ENCODE peak calls at places on chromosomes 5 and 9, in seven cellular contexts. Y, B, R, X, H, G and V are unnamed samples.
A peak's percentile ranks its signal among the peaks of the same experiment; 100 is the strongest.

GRCh38 chr9:107215381-107215780 is 67.7 kb upstream of the RAD23B start:
- DNase-seq in Y (no peak), B (peak; percentile 51), R (no peak), X (no peak), H (no peak), G (no peak), V (no peak)

GRCh38 chr5:125856949-125857348 is 566.3 kb upstream of the GRAMD2B start:
- DNase-seq in Y (no peak), B (no peak), R (no peak), X (no peak), H (no peak), G (no peak), V (no peak)

GRCh38 chr5:64594601-64595518 is 89.0 kb downstream of the RGS7BP start:
- DNase-seq in Y (no peak), B (no peak), R (no peak), X (no peak), H (no peak), G (no peak), V (no peak)

GRCh38 chr9:124784503-124784902 is 7.6 kb downstream of the OLFML2A start:
- DNase-seq in Y (no peak), B (no peak), R (no peak), X (no peak), H (no peak), G (no peak), V (no peak)

GRCh38 chr9:3963266-3964019 is 336.4 kb downstream of the GLIS3 start:
- DNase-seq in Y (no peak), B (no peak), R (no peak), X (no peak), H (no peak), G (no peak), V (no peak)

GRCh38 chr9:6590329-6590728 is 55.2 kb downstream of the GLDC start:
- DNase-seq in Y (no peak), B (no peak), R (no peak), X (no peak), H (no peak), G (no peak), V (no peak)

GRCh38 chr9:89218040-89218928 is 39.7 kb upstream of the SHC3 start:
- DNase-seq in Y (peak; percentile 82), B (no peak), R (no peak), X (no peak), H (no peak), G (no peak), V (no peak)

GRCh38 chr5:41641621-41642020 is 131.2 kb upstream of the PLCXD3 start:
- DNase-seq in Y (no peak), B (no peak), R (no peak), X (no peak), H (no peak), G (no peak), V (no peak)

GRCh38 chr9:81108821-81109220 is 580.5 kb downstream of the TLE1 start:
- DNase-seq in Y (no peak), B (no peak), R (no peak), X (no peak), H (no peak), G (no peak), V (no peak)

GRCh38 chr9:125985142-125985997 is 238.2 kb downstream of the PBX3 start:
- DNase-seq in Y (no peak), B (no peak), R (no peak), X (peak; percentile 8), H (no peak), G (no peak), V (no peak)

GRCh38 chr9:136926154-136926704 is 18.3 kb downstream of the FBXW5 start:
- DNase-seq in Y (no peak), B (no peak), R (no peak), X (no peak), H (no peak), G (no peak), V (no peak)

GRCh38 chr9:113456235-113456634 is 7.3 kb upstream of the RGS3 start:
- DNase-seq in Y (no peak), B (no peak), R (no peak), X (no peak), H (peak; percentile 41), G (no peak), V (no peak)

GRCh38 chr9:91421987-91422765 is 1.5 kb downstream of the NFIL3 start:
- DNase-seq in Y (peak; percentile 29), B (no peak), R (no peak), X (no peak), H (peak; percentile 40), G (no peak), V (no peak)

GRCh38 chr5:137342764-137343163 is 156.4 kb downstream of the SPOCK1 start:
- DNase-seq in Y (no peak), B (no peak), R (no peak), X (no peak), H (no peak), G (no peak), V (no peak)

DNA sequence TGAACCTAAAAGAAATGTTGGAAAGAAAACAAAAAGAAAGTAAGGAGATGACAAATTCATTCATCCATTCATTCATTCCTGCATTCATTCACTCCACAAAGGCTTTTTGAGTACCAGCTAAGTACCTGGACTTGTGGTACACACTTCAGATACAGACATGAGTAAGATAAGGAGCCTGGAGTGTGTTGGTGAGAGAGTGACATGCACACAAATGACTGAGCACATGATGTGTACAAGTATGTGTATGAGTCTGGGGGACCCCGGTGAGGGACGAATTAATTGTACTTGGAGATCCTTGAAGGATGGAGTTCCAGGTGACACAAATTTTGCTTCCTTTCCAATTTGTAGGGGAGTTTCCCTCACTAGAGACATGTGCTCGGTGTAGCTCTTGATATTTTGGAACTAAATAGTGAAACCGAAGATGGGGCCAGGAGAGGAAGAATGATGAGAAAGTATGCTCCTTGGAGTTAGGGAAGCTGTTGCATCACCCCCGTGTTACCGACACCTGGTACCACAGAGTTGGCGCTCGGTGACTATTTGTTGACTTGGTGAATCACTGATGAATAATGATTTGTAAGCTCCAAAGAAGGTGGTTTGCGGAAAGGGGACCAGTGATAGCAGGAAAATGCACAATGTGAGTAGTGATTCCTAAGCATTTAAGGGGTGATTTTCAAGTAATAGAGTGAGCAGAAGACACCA is 509.8 kb downstream of the CCDC171 start:
- DNase-seq in Y (no peak), B (peak; percentile 6), R (no peak), X (no peak), H (no peak), G (no peak), V (peak; percentile 36)
- TF ChIP-seq SIN3A in Y (no peak), B (no peak), R (no peak), X (no peak), H (no peak), G (no peak), V (no peak)

GRCh38 chr5:140868721-140869554 is at the start of gene PCDHA11:
- DNase-seq in Y (no peak), B (peak; percentile 8), R (no peak), X (no peak), H (peak; percentile 45), G (no peak), V (no peak)
- TF ChIP-seq SIN3A in Y (no peak), B (no peak), R (no peak), X (no peak), H (no peak), G (no peak), V (no peak)

GRCh38 chr5:120463991-120464626 is at the start of gene PRR16:
- DNase-seq in Y (peak; percentile 90), B (no peak), R (no peak), X (peak; percentile 75), H (no peak), G (peak; percentile 17), V (no peak)

GRCh38 chr5:120463026-120463770 is 902 bp upstream of the PRR16 start:
- DNase-seq in Y (no peak), B (no peak), R (no peak), X (no peak), H (no peak), G (no peak), V (no peak)

GRCh38 chr5:120464627-120465280 is 654 bp downstream of the PRR16 start:
- DNase-seq in Y (peak; percentile 67), B (no peak), R (no peak), X (no peak), H (no peak), G (no peak), V (no peak)

GRCh38 chr5:120466337-120467006 is 2.4 kb downstream of the PRR16 start:
- DNase-seq in Y (no peak), B (no peak), R (no peak), X (no peak), H (no peak), G (no peak), V (no peak)

DNA sequence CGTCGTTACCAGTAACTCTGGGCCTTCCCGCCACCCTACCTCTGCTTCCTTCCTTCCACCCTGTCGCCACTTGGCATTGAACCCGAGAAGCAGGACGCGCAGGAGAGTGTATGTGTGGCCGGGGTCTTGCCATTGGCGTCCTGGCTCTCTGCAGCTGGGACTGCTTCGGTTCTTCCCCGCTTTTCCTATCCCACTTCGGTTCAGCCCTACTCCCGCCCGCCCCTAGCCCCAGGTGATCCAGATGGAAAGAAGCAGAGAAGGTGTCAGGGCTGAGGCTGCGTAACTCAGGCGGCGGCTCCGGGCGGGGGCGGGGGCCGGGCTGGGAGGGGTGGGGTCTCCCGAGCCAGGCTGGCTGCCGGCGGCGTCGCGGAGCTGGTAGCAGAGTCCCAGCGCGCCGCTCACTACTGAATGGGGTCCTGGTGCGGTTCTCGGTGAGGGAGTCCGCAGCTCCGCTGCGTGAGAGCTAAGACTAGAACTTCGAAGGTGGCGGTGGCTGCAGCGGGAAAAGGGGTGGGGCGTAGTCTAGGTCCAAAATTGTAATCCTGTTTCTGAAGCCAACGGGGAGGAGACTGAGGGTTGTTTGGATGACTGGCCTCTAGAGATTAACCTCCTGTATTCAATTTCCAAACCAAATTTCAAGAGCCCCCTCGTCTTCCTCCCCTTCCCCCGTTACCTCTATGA is 1.3 kb downstream of the PRR16 start:
- DNase-seq in Y (peak; percentile 73), B (no peak), R (no peak), X (peak; percentile 78), H (no peak), G (peak; percentile 12), V (no peak)
- TF ChIP-seq SIN3A in Y (no peak), B (no peak), R (no peak), X (no peak), H (no peak), G (no peak), V (no peak)

GRCh38 chr9:114513050-114513951 is 8.0 kb upstream of the WHRN start:
- DNase-seq in Y (no peak), B (no peak), R (no peak), X (no peak), H (no peak), G (no peak), V (no peak)
- TF ChIP-seq SIN3A in Y (no peak), B (no peak), R (no peak), X (no peak), H (no peak), G (no peak), V (no peak)

DNA sequence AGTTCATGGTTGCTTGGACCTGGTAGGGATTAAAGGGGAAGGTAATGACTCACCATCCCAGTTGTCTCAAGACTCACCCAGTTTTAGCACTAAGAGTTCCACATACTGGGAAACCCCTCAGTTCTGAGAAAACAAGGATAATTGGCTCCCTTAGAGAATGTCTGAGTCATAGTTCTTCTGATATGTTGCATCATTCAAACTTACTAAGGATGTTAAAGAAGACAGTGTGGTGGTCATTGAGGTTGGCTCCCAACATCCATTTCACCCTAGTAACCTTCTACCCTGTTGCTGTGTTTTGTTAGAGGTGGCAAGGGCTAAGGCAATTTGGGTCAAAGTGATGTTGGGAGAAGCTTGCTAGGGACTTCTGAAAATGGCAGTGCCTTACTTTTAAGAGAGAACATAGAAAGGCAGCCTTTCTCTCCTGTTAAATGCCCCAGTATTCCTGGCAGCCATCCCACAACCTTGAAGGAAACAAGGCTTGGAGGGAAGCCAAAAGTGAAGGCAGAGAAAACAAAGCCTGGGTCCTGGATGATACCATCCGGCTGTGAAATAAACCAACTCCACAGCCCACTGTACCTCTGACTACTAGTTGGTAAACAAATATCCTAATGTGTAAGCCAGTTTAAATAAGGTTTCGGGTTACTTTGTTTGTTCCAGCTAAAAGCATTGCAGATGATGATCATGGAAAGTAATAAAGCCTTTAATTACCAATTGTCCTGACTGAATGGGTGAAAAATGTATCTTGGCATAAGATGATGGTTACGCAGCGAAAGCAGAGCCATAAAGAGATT is 80.4 kb upstream of the ADAMTSL1 start:
- DNase-seq in Y (no peak), B (peak; percentile 69), R (no peak), X (no peak), H (peak; percentile 1), G (no peak), V (peak; percentile 71)
- TF ChIP-seq SIN3A in Y (no peak), B (no peak), R (no peak), X (no peak), H (no peak), G (no peak), V (no peak)